ENCODE peak calls at places on chromosome 6, in seven cellular contexts. A, C, L, V, K, D and O are unnamed samples.
A peak's percentile ranks its signal among the peaks of the same experiment; 100 is the strongest.

GRCh38 chr6:156992396-156992795 is 215.2 kb downstream of the ARID1B start:
- ATAC-seq in A (no peak), C (peak; percentile 41), L (no peak), V (no peak), K (no peak), D (no peak), O (no peak)

GRCh38 chr6:70886661-70887060 is 70.2 kb downstream of the B3GAT2 start:
- ATAC-seq in A (no peak), C (no peak), L (no peak), V (no peak), K (no peak), D (no peak), O (no peak)

GRCh38 chr6:154732538-154732823 is 735 bp upstream of the SCAF8 start:
- ATAC-seq in A (no peak), C (no peak), L (no peak), V (peak; percentile 15), K (no peak), D (peak; percentile 21), O (no peak)

GRCh38 chr6:129609635-129610034 is 100.3 kb downstream of the ARHGAP18 start:
- ATAC-seq in A (no peak), C (peak; percentile 70), L (no peak), V (no peak), K (no peak), D (no peak), O (peak; percentile 58)

GRCh38 chr6:124512431-124512830 is 449.8 kb upstream of the RNF217 start:
- ATAC-seq in A (no peak), C (no peak), L (no peak), V (no peak), K (no peak), D (no peak), O (no peak)

GRCh38 chr6:84921891-84922290 is 157.5 kb upstream of the TBX18 start:
- ATAC-seq in A (no peak), C (no peak), L (peak; percentile 69), V (no peak), K (peak; percentile 73), D (no peak), O (no peak)

GRCh38 chr6:139940741-139941712 is 566.6 kb upstream of the CITED2 start:
- ATAC-seq in A (no peak), C (peak; percentile 48), L (peak; percentile 49), V (no peak), K (no peak), D (no peak), O (no peak)

GRCh38 chr6:142225115-142225514 is 76.7 kb upstream of the ADGRG6 start:
- ATAC-seq in A (no peak), C (no peak), L (no peak), V (no peak), K (no peak), D (no peak), O (no peak)

GRCh38 chr6:84228198-84228543 is 728 bp upstream of the CEP162 start:
- ATAC-seq in A (no peak), C (no peak), L (no peak), V (no peak), K (no peak), D (no peak), O (no peak)

GRCh38 chr6:50819527-50819905 is 845 bp downstream of the TFAP2B start:
- ATAC-seq in A (no peak), C (peak; percentile 57), L (peak; percentile 41), V (peak; percentile 60), K (no peak), D (no peak), O (no peak)

GRCh38 chr6:37029249-37029959 is 23.9 kb downstream of the FGD2 start:
- ATAC-seq in A (peak; percentile 57), C (peak; percentile 96), L (peak; percentile 93), V (peak; percentile 70), K (peak; percentile 92), D (peak; percentile 93), O (peak; percentile 89)

GRCh38 chr6:54142889-54143519 is 31.8 kb downstream of the MLIP start:
- ATAC-seq in A (no peak), C (no peak), L (no peak), V (no peak), K (no peak), D (no peak), O (no peak)

GRCh38 chr6:167974644-167975344 is 22.7 kb upstream of the KIF25 start:
- ATAC-seq in A (no peak), C (no peak), L (peak; percentile 75), V (peak; percentile 23), K (no peak), D (peak; percentile 33), O (no peak)

GRCh38 chr6:165895421-165896165 is 232.6 kb upstream of the PDE10A start:
- ATAC-seq in A (no peak), C (no peak), L (peak; percentile 34), V (no peak), K (no peak), D (no peak), O (peak; percentile 32)

GRCh38 chr6:107962723-107963122 is 4.7 kb upstream of the SEC63 start:
- ATAC-seq in A (no peak), C (no peak), L (no peak), V (no peak), K (no peak), D (no peak), O (no peak)

DNA sequence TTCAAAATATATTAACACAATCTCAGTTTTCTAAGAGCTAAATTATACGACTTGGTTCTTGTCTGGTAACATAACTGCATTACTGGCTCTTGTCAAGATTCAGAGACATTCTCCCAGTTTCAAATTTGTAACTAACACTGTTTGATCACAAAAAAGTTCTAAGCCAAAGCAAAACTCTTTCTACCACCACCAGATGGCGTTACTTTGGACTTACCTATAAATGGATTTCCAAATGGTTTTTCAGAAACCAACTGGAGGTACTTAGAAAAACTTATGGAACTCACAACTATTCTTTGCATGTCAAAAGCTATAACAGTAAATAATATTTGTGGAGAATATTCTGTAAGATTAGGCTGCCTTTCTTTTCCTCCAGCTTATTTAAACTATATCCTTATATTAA is 34.2 kb upstream of the GFRAL start:
- ATAC-seq in A (no peak), C (no peak), L (no peak), V (no peak), K (no peak), D (no peak), O (no peak)
- TF ChIP-seq CTCF in A (no peak), C (no peak), L (no peak), V (peak; percentile 56), K (no peak), D (peak; percentile 73), O (no peak)

GRCh38 chr6:148671085-148671484 is 75.7 kb upstream of the UST start:
- ATAC-seq in A (no peak), C (no peak), L (no peak), V (no peak), K (no peak), D (no peak), O (no peak)
- H3K9me3 ChIP-seq in A (peaks cover 54% of the 10 kb centered on the region), C (peaks cover 35% of the 10 kb centered on the region), L (no peaks in the 10 kb centered on the region), V (peaks cover 8% of the 10 kb centered on the region), K (peaks cover 14% of the 10 kb centered on the region), D (no peaks in the 10 kb centered on the region), O (no peaks in the 10 kb centered on the region)

DNA sequence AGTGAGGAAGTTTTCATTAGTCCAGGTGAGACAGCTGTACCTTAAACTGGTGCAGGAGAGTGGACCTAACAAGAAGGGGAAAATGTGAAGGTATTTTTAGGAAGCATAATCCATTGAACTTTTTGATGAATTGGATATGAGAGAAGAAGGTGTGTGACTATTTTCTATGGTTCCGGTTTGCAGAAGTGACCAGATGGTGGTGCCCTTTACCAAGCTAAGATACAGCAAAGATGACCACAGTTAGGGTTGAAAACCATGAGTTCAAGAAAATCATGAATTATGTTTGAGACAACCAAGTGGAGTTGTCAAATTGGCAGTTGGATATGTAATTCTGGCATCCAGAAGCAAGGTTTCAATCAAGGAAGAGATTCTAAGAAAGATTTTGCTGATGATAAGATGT is 61.9 kb upstream of the NRSN1 start:
- ATAC-seq in A (no peak), C (no peak), L (peak; percentile 46), V (no peak), K (no peak), D (peak; percentile 55), O (no peak)
- TF ChIP-seq CTCF in A (no peak), C (peak; percentile 17), L (no peak), V (peak; percentile 51), K (no peak), D (peak; percentile 83), O (no peak)

DNA sequence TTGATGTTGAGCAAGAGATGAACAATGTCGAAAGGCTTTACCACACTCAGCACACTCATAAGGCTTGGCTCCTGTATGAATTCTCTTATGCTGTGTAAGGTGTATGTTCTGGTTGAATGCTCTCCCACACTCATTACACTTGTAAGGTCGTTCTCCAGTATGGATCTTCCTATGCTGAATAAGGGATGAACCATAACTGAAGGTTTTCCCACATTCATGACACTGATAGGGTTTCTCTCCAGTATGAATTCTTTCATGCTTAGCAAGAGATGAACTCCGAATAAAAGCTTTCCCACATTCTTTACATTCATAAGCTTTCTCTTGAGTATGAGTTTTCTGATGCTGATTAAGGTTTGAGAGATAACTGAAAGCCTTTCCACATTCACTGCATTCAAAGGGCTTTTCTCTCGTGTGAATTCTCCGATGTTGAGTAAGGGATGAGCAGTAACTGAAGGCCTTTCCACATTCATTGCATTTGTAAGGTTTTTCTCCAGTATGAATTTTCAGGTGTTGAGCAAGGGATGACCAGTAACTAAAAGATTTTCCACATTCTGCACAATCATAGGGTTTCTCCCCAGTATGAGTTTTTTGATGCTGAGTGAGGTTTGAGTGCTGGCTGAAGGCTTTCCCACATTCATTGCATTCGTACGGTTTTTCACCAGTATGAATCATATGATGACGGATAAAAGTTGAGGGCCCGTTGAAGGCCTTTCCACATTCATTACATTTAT is 21.1 kb downstream of the ZNF184 start:
- ATAC-seq in A (no peak), C (no peak), L (no peak), V (no peak), K (no peak), D (no peak), O (no peak)
- H3K9me3 ChIP-seq in A (peaks cover 98% of the 10 kb centered on the region), C (peaks cover 96% of the 10 kb centered on the region), L (peaks cover 7% of the 10 kb centered on the region), V (peaks cover 49% of the 10 kb centered on the region), K (peaks cover 21% of the 10 kb centered on the region), D (peaks cover 89% of the 10 kb centered on the region), O (peaks cover 3% of the 10 kb centered on the region)

DNA sequence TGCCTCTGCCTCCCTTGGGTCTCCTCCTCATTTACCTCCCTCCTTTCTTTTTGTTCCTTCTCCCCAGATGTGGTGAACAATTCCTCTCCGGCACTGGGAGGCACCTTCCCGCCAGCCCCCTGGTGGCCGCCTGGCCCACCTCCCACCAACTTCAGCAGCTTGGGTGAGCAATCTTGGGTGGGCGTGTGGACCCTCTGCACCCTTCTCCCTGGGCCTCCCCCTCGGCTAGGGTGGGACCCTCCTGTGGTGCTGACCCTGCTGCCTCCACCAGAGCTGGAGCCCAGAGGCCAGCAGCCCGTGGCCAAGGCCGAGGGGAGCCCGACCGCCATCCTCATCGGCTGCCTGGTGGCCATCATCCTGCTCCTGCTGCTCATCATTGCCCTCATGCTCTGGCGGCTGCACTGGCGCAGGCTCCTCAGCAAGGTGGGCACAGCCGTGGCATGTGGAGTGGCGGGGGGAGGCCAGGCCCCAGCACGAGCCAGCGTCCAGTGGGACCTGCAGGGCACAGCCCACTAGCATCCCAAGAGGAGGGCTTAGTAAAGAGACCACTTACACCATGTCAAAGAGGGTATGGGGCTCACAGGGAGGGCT is 8.8 kb downstream of the DDR1 start:
- ATAC-seq in A (no peak), C (no peak), L (no peak), V (no peak), K (no peak), D (no peak), O (no peak)
- TF ChIP-seq CTCF in A (no peak), C (no peak), L (no peak), V (no peak), K (no peak), D (peak; percentile 42), O (no peak)

GRCh38 chr6:170159040-170159965 is 131.6 kb downstream of the DLL1 start:
- ATAC-seq in A (no peak), C (no peak), L (no peak), V (no peak), K (no peak), D (no peak), O (no peak)
- H3K9me3 ChIP-seq in A (no peaks in the 10 kb centered on the region), C (no peaks in the 10 kb centered on the region), L (no peaks in the 10 kb centered on the region), V (no peaks in the 10 kb centered on the region), K (no peaks in the 10 kb centered on the region), D (no peaks in the 10 kb centered on the region), O (no peaks in the 10 kb centered on the region)

GRCh38 chr6:131597448-131597847 is 24.4 kb downstream of the ARG1 start:
- ATAC-seq in A (peak; percentile 65), C (no peak), L (no peak), V (no peak), K (no peak), D (no peak), O (no peak)
- TF ChIP-seq CTCF in A (peak; percentile 24), C (no peak), L (no peak), V (peak; percentile 40), K (no peak), D (peak; percentile 42), O (peak; percentile 12)